ENCODE peak calls at places on chromosomes 1 and 21, in seven cellular contexts. L is effector memory CD4-positive, alpha-beta T cell; U is mammary epithelial cell; Z is left ventricle myocardium inferior; Q is gastrocnemius medialis; D is ovary; S is IMR-90. N is an unnamed sample.
A peak's percentile ranks its signal among the peaks of the same experiment; 100 is the strongest.

GRCh38 chr1:173239058-173239457 is 31.9 kb upstream of the TNFSF4 start:
- DNase-seq in L (no peak), U (no peak), Z (no peak), Q (no peak), D (no peak), S (no peak), N (no peak)

GRCh38 chr1:207799989-207800648 is 48.3 kb downstream of the CD46 start:
- DNase-seq in L (no peak), U (no peak), Z (no peak), Q (peak; percentile 30), D (no peak), S (no peak), N (no peak)

GRCh38 chr21:30238168-30238567 is 22.3 kb upstream of the CLDN8 start:
- DNase-seq in L (no peak), U (no peak), Z (no peak), Q (no peak), D (no peak), S (no peak), N (no peak)

GRCh38 chr1:207034208-207034607 is 1.7 kb upstream of the C1orf116 start:
- DNase-seq in L (no peak), U (no peak), Z (no peak), Q (no peak), D (no peak), S (no peak), N (no peak)

GRCh38 chr1:204464701-204465100 is 29.9 kb downstream of the PIK3C2B start:
- DNase-seq in L (no peak), U (no peak), Z (no peak), Q (no peak), D (no peak), S (no peak), N (no peak)

GRCh38 chr1:200684015-200684414 is 14.3 kb upstream of the DDX59 start:
- DNase-seq in L (no peak), U (peak; percentile 84), Z (no peak), Q (no peak), D (no peak), S (peak; percentile 54), N (no peak)

GRCh38 chr1:115255154-115255553 is 82.9 kb downstream of the NGF start:
- DNase-seq in L (no peak), U (peak; percentile 75), Z (no peak), Q (no peak), D (no peak), S (no peak), N (no peak)

GRCh38 chr1:8903908-8904650 is 25.6 kb upstream of the ENO1 start:
- DNase-seq in L (no peak), U (peak; percentile 93), Z (no peak), Q (peak; percentile 49), D (peak; percentile 66), S (peak; percentile 96), N (no peak)

GRCh38 chr1:94644371-94644770 is 102.8 kb upstream of the F3 start:
- DNase-seq in L (no peak), U (no peak), Z (no peak), Q (no peak), D (no peak), S (no peak), N (no peak)

GRCh38 chr1:43312212-43312623 is 11.4 kb downstream of the TIE1 start:
- DNase-seq in L (no peak), U (no peak), Z (no peak), Q (no peak), D (no peak), S (no peak), N (no peak)

GRCh38 chr1:208601569-208601968 is 357.4 kb upstream of the PLXNA2 start:
- DNase-seq in L (no peak), U (no peak), Z (no peak), Q (no peak), D (no peak), S (no peak), N (no peak)

GRCh38 chr1:118479351-118479750 is 294.3 kb upstream of the SPAG17 start:
- DNase-seq in L (no peak), U (no peak), Z (no peak), Q (no peak), D (no peak), S (no peak), N (no peak)

GRCh38 chr1:63863137-63863536 is 89.3 kb downstream of the ROR1 start:
- DNase-seq in L (no peak), U (no peak), Z (no peak), Q (no peak), D (no peak), S (no peak), N (no peak)

GRCh38 chr1:226558293-226558692 is 9.7 kb downstream of the STUM start:
- DNase-seq in L (no peak), U (no peak), Z (no peak), Q (no peak), D (no peak), S (no peak), N (no peak)

GRCh38 chr1:97091263-97091662 is 369.7 kb downstream of the PTBP2 start:
- DNase-seq in L (no peak), U (no peak), Z (no peak), Q (no peak), D (no peak), S (no peak), N (no peak)

GRCh38 chr1:157200451-157200850 is 62.3 kb upstream of the ETV3 start:
- DNase-seq in L (no peak), U (no peak), Z (no peak), Q (no peak), D (no peak), S (no peak), N (no peak)
- H3K4me1 ChIP-seq in L (no peaks in the 10 kb centered on the region), U (no peaks in the 10 kb centered on the region), Z (no peaks in the 10 kb centered on the region), Q (no peaks in the 10 kb centered on the region), D (no peaks in the 10 kb centered on the region), S (no peaks in the 10 kb centered on the region), N (no peaks in the 10 kb centered on the region)

GRCh38 chr1:112703706-112704105 is 3.2 kb downstream of the RHOC start:
- DNase-seq in L (no peak), U (no peak), Z (no peak), Q (no peak), D (no peak), S (no peak), N (no peak)

GRCh38 chr1:112704908-112705627 is 1.9 kb downstream of the RHOC start:
- DNase-seq in L (peak; percentile 26), U (peak; percentile 98), Z (peak; percentile 90), Q (peak; percentile 81), D (peak; percentile 94), S (peak; percentile 96), N (peak; percentile 90)

GRCh38 chr1:112702420-112703261 is 4.3 kb downstream of the RHOC start:
- DNase-seq in L (no peak), U (no peak), Z (no peak), Q (no peak), D (no peak), S (no peak), N (no peak)

GRCh38 chr1:112706505-112707216 is at the start of gene RHOC:
- DNase-seq in L (peak; percentile 23), U (no peak), Z (peak; percentile 80), Q (no peak), D (peak; percentile 75), S (peak; percentile 56), N (peak; percentile 77)

DNA sequence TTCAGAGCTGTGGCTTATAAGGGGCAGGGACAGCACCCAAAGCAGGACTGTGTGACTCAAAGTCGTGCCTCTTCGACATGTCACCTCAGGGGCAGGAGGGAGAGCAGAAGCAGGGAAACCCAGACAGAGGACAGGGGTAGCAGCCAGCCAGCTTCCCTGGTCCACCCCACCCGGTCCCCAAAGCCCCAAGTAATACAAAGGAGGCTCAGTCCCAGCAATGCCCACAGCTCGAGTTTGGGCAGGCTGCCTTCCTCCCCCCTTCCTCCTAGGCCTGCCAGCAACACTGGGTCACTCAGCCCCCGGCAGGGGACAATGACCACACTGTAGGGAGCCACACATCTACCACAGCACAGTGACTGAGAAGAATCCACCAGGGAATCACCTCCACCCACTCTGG is 2.4 kb downstream of the RHOC start:
- DNase-seq in L (no peak), U (no peak), Z (no peak), Q (no peak), D (no peak), S (no peak), N (no peak)
- H3K4me1 ChIP-seq in L (peaks cover 42% of the 10 kb centered on the region), U (peaks cover 69% of the 10 kb centered on the region), Z (peaks cover 78% of the 10 kb centered on the region), Q (peaks cover 39% of the 10 kb centered on the region), D (peaks cover 24% of the 10 kb centered on the region), S (peaks cover 34% of the 10 kb centered on the region), N (peaks cover 63% of the 10 kb centered on the region)

GRCh38 chr1:18654599-18654998 is 24.0 kb downstream of the PAX7 start:
- DNase-seq in L (no peak), U (no peak), Z (no peak), Q (no peak), D (no peak), S (no peak), N (no peak)
- H3K4me1 ChIP-seq in L (peaks cover 17% of the 10 kb centered on the region), U (no peaks in the 10 kb centered on the region), Z (no peaks in the 10 kb centered on the region), Q (no peaks in the 10 kb centered on the region), D (no peaks in the 10 kb centered on the region), S (no peaks in the 10 kb centered on the region), N (no peaks in the 10 kb centered on the region)

GRCh38 chr1:999797-1000356 is at the start of gene HES4:
- DNase-seq in L (peak; percentile 37), U (peak; percentile 82), Z (peak; percentile 95), Q (peak; percentile 73), D (peak; percentile 82), S (peak; percentile 90), N (peak; percentile 95)

GRCh38 chr1:1001631-1002300 is 1.9 kb upstream of the HES4 start:
- DNase-seq in L (peak; percentile 37), U (peak; percentile 55), Z (peak; percentile 82), Q (peak; percentile 61), D (peak; percentile 81), S (peak; percentile 51), N (peak; percentile 84)

GRCh38 chr1:1001057-1001630 is 1.2 kb upstream of the HES4 start:
- DNase-seq in L (no peak), U (no peak), Z (no peak), Q (no peak), D (peak; percentile 30), S (no peak), N (no peak)

GRCh38 chr1:998905-999796 is 746 bp downstream of the HES4 start:
- DNase-seq in L (no peak), U (peak; percentile 47), Z (no peak), Q (no peak), D (no peak), S (peak; percentile 41), N (no peak)

GRCh38 chr1:1000357-1001056 is 610 bp upstream of the HES4 start:
- DNase-seq in L (peak; percentile 62), U (peak; percentile 76), Z (peak; percentile 81), Q (peak; percentile 57), D (peak; percentile 77), S (peak; percentile 89), N (peak; percentile 84)
- H3K4me1 ChIP-seq in L (peaks cover 54% of the 10 kb centered on the region), U (peaks cover 28% of the 10 kb centered on the region), Z (peaks cover 61% of the 10 kb centered on the region), Q (peaks cover 10% of the 10 kb centered on the region), D (peaks cover 9% of the 10 kb centered on the region), S (peaks cover 10% of the 10 kb centered on the region), N (peaks cover 18% of the 10 kb centered on the region)

DNA sequence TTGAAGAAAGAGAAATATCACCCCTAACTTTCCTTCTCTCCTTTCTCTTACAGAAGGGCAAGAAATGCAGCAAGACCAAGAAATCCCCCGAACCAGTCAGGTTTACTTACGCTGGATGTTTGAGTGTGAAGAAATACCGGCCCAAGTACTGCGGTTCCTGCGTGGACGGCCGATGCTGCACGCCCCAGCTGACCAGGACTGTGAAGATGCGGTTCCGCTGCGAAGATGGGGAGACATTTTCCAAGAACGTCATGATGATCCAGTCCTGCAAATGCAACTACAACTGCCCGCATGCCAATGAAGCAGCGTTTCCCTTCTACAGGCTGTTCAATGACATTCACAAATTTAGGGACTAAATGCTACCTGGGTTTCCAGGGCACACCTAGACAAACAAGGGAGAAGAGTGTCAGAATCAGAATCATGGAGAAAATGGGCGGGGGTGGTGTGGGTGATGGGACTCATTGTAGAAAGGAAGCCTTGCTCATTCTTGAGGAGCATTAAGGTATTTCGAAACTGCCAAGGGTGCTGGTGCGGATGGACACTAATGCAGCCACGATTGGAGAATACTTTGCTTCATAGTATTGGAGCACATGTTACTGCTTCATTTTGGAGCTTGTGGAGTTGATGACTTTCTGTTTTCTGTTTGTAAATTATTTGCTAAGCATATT is 2.3 kb downstream of the CCN1 start:
- DNase-seq in L (no peak), U (peak; percentile 20), Z (no peak), Q (no peak), D (no peak), S (peak; percentile 66), N (no peak)
- H3K4me1 ChIP-seq in L (peaks cover 9% of the 10 kb centered on the region), U (peaks cover 38% of the 10 kb centered on the region), Z (peaks cover 62% of the 10 kb centered on the region), Q (peaks cover 23% of the 10 kb centered on the region), D (peaks cover 3% of the 10 kb centered on the region), S (peaks cover 4% of the 10 kb centered on the region), N (peaks cover 51% of the 10 kb centered on the region)